ENCODE peak calls at places on chromosomes 5 and 9, in seven cellular contexts. I is DND-41, H is adipocyte, S is fibroblast of lung, M is neural progenitor cell, G is GM12878, P is IMR-90. X is an unnamed sample.

GRCh38 chr9:114035845-114036785 is 42.0 kb downstream of the AMBP start:
- DNase-seq in I (no peak), H (no peak), S (no peak), M (no peak), G (no peak), P (no peak), X (no peak)

GRCh38 chr5:1291611-1292080 is 3.2 kb downstream of the TERT start:
- DNase-seq in I (no peak), H (no peak), S (no peak), M (no peak), G (no peak), P (no peak), X (no peak)

GRCh38 chr5:56908942-56909293 is 478 bp upstream of the SETD9 start:
- DNase-seq in I (no peak), H (no peak), S (peak), M (no peak), G (no peak), P (no peak), X (no peak)

GRCh38 chr9:22124263-22125011 is 115.3 kb upstream of the CDKN2B start:
- DNase-seq in I (no peak), H (no peak), S (peak), M (no peak), G (no peak), P (peak), X (peak)

GRCh38 chr9:116027951-116028350 is 125.6 kb upstream of the PAPPA start:
- DNase-seq in I (no peak), H (no peak), S (peak), M (no peak), G (no peak), P (peak), X (no peak)

GRCh38 chr9:98168952-98169488 is 23.4 kb downstream of the CORO2A start:
- DNase-seq in I (no peak), H (peak), S (peak), M (peak), G (peak), P (peak), X (peak)

GRCh38 chr9:133572821-133573361 is 36.3 kb downstream of the FAM163B start:
- DNase-seq in I (no peak), H (no peak), S (no peak), M (no peak), G (no peak), P (no peak), X (no peak)

GRCh38 chr9:95116820-95117204 is 200.7 kb downstream of the FANCC start:
- DNase-seq in I (no peak), H (no peak), S (no peak), M (no peak), G (no peak), P (no peak), X (no peak)

GRCh38 chr9:97528529-97529230 is 27.2 kb downstream of the TMOD1 start:
- DNase-seq in I (no peak), H (peak), S (no peak), M (no peak), G (no peak), P (no peak), X (no peak)

GRCh38 chr9:124293712-124294504 is 36.2 kb downstream of the NEK6 start:
- DNase-seq in I (no peak), H (peak), S (no peak), M (no peak), G (no peak), P (no peak), X (no peak)

GRCh38 chr9:123416171-123416570 is 60.2 kb downstream of the CRB2 start:
- DNase-seq in I (no peak), H (no peak), S (no peak), M (no peak), G (no peak), P (no peak), X (no peak)

GRCh38 chr9:137115394-137116026 is 977 bp upstream of the DPP7 start:
- DNase-seq in I (no peak), H (no peak), S (no peak), M (no peak), G (no peak), P (no peak), X (no peak)

GRCh38 chr5:147887925-147888324 is 9.4 kb downstream of the SCGB3A2 start:
- DNase-seq in I (no peak), H (no peak), S (no peak), M (no peak), G (no peak), P (peak), X (peak)

GRCh38 chr5:143314664-143315063 is 88.8 kb downstream of the NR3C1 start:
- DNase-seq in I (no peak), H (peak), S (peak), M (no peak), G (no peak), P (peak), X (peak)

GRCh38 chr9:5578698-5579085 is 50.2 kb upstream of the RIC1 start:
- DNase-seq in I (no peak), H (no peak), S (no peak), M (no peak), G (no peak), P (no peak), X (no peak)

GRCh38 chr5:66207800-66208561 is 63.9 kb downstream of the SREK1 start:
- DNase-seq in I (no peak), H (peak), S (no peak), M (no peak), G (no peak), P (no peak), X (peak)

GRCh38 chr9:114026335-114026734 is 51.8 kb downstream of the AMBP start:
- DNase-seq in I (no peak), H (no peak), S (no peak), M (no peak), G (no peak), P (no peak), X (no peak)

GRCh38 chr5:132641241-132641723 is 16.7 kb upstream of the IL13 start:
- DNase-seq in I (no peak), H (no peak), S (no peak), M (no peak), G (no peak), P (no peak), X (no peak)

GRCh38 chr9:6078382-6079105 is 63.1 kb upstream of the RANBP6 start:
- DNase-seq in I (no peak), H (no peak), S (no peak), M (no peak), G (no peak), P (no peak), X (peak)

GRCh38 chr9:136286987-136287379 is 16.9 kb downstream of the CCDC187 start:
- DNase-seq in I (no peak), H (no peak), S (no peak), M (no peak), G (no peak), P (no peak), X (no peak)

GRCh38 chr9:26773054-26773453 is 119.5 kb downstream of the CAAP1 start:
- DNase-seq in I (no peak), H (no peak), S (no peak), M (no peak), G (no peak), P (no peak), X (no peak)

GRCh38 chr5:57488308-57488955 is 5.8 kb upstream of the ACTBL2 start:
- DNase-seq in I (no peak), H (no peak), S (peak), M (no peak), G (no peak), P (peak), X (peak)

GRCh38 chr5:82165740-82166530 is 112.2 kb downstream of the RPS23 start:
- DNase-seq in I (peak), H (peak), S (peak), M (peak), G (peak), P (peak), X (peak)

GRCh38 chr9:77163889-77164288 is 13.4 kb upstream of the VPS13A start:
- DNase-seq in I (no peak), H (peak), S (peak), M (no peak), G (no peak), P (peak), X (peak)

GRCh38 chr5:40260351-40260750 is 419.4 kb upstream of the PTGER4 start:
- DNase-seq in I (no peak), H (no peak), S (peak), M (no peak), G (no peak), P (no peak), X (no peak)

GRCh38 chr5:137341831-137342230 is 157.3 kb downstream of the SPOCK1 start:
- DNase-seq in I (no peak), H (no peak), S (no peak), M (no peak), G (no peak), P (no peak), X (no peak)

GRCh38 chr9:14538529-14538928 is 154.7 kb downstream of the ZDHHC21 start:
- DNase-seq in I (no peak), H (no peak), S (no peak), M (no peak), G (no peak), P (no peak), X (no peak)

GRCh38 chr9:35661756-35662350 is 3.1 kb downstream of the ARHGEF39 start:
- DNase-seq in I (peak), H (no peak), S (no peak), M (no peak), G (no peak), P (no peak), X (no peak)

DNA sequence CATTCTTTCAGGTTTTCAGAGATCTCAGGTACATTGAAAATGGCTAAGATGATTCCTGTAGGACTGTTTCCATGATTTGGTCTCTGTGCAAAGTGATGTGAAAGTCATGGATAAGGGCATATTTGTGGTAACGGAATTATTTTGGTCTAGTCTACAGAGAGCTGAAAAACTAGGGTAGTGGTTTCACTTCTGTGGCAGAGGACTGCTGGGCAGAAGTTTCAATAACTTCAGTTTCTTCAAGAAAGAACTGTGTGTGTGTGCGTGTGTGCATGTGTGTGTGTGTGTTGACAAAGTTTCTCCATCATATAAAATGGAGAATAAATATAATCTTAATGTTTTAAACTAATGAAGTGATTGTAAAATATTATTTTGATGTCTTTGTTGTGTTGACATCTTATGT is 4.3 kb downstream of the CNOT8 start:
- DNase-seq in I (no peak), H (no peak), S (no peak), M (no peak), G (peak), P (no peak), X (peak)
- H3K9ac ChIP-seq in I (no peak), H (no peak), S (no peak), M (no peak), G (no peak), P (no peak), X (no peak)

DNA sequence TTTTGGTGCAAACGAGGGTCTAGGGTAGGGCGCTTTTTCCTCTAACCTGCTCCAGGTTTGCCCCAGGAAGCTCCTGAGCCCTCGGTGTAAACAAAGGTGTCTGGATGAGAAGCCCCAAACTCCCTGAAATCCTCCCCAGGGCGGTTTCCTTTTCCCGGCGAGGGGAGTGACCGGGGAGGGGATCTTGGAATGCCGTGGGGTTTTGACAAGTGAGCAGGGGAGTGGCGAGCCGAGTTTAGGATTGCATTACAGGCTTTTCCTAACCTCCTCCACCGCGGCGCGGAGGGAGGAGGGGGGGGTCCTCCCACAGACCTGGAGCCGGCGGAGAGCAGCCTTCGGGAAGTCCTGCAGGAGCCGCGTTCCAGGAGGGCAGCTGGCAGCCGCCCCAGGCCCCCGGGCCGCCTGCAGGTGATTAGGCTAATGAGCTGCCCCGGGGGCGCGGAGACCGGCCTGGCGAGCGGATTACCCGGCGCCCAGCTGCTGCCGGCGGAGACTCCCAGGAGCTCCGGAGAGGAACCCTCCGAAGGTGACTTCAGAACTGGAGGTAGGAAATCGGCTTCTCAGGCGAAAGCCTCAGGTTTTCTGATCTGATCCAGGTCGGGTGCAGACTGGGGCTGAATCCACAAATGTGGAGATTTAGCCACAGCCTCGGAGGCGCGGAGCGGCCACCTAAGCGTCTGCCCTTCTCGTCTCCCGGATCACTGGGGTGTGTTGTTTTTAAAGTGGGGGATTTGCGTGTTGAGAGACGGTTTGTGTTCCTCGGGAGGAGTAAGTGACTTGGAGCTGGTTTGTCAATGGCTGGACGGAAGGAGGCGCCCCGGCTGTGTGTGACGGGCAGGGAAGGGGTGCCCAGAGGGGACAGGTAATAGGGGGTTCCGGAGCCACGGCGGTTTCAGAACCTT is 215.9 kb downstream of the PDZD2 start:
- DNase-seq in I (no peak), H (peak), S (peak), M (peak), G (no peak), P (no peak), X (peak)
- H3K9ac ChIP-seq in I (no peak), H (peak), S (peak), M (no peak), G (no peak), P (no peak), X (peak)

GRCh38 chr9:128771094-128771721 is 519 bp downstream of the ZER1 start:
- DNase-seq in I (peak), H (peak), S (peak), M (no peak), G (no peak), P (peak), X (peak)
- H3K9ac ChIP-seq in I (peak), H (peak), S (peak), M (peak), G (peak), P (peak), X (peak)

GRCh38 chr9:93463638-93464248 is 10.4 kb upstream of the FAM120AOS start:
- DNase-seq in I (peak), H (no peak), S (no peak), M (no peak), G (no peak), P (no peak), X (no peak)
- H3K9ac ChIP-seq in I (peak), H (no peak), S (no peak), M (no peak), G (no peak), P (no peak), X (no peak)

GRCh38 chr5:170154297-170154696 is 48.6 kb downstream of the FOXI1 start:
- DNase-seq in I (no peak), H (no peak), S (no peak), M (peak), G (no peak), P (no peak), X (no peak)

GRCh38 chr5:170159947-170160346 is 54.2 kb downstream of the FOXI1 start:
- DNase-seq in I (no peak), H (no peak), S (no peak), M (no peak), G (no peak), P (no peak), X (no peak)

GRCh38 chr5:170159101-170159698 is 53.5 kb downstream of the FOXI1 start:
- DNase-seq in I (no peak), H (peak), S (no peak), M (no peak), G (no peak), P (peak), X (peak)

GRCh38 chr5:170154744-170155143 is 49.0 kb downstream of the FOXI1 start:
- DNase-seq in I (no peak), H (no peak), S (no peak), M (no peak), G (no peak), P (no peak), X (no peak)

DNA sequence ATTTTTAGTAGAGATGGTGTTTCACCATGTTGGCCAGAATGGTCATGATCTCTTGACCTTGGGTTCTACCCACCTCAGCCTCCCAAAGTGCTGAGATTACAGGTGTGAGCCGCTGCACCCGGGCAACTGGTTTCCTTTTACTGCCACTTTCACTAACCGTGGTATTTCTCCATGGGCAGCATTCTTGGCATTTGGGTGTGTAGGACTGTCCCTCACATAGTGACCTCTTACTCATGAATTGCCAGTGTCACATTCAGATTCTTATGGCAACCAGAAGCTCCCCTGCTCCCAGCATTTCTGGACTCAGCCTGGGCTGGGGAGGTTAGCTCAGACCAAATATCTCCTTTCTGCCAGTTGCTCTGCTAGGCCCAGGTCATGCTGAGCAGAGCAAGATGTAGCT is 50.1 kb downstream of the FOXI1 start:
- DNase-seq in I (no peak), H (no peak), S (no peak), M (no peak), G (no peak), P (no peak), X (no peak)
- H3K9ac ChIP-seq in I (no peak), H (no peak), S (no peak), M (no peak), G (no peak), P (no peak), X (no peak)